ENCODE peak calls at places on chromosomes 4 and X, in seven cellular contexts. B is K562, R is GM12878, S is SK-N-SH, Y is HCT116, H is HepG2, G is H1. N is an unnamed sample.

GRCh38 chr4:151730003-151730559 is 30.7 kb downstream of the GATB start:
- DNase-seq in B (peak), R (no peak), S (no peak), Y (peak), H (no peak), G (no peak), N (peak)

GRCh38 chr4:13344216-13344615 is 139.9 kb downstream of the RAB28 start:
- DNase-seq in B (peak), R (no peak), S (no peak), Y (no peak), H (no peak), G (no peak), N (no peak)

GRCh38 chr4:175470141-175470540 is 341.9 kb downstream of the GPM6A start:
- DNase-seq in B (no peak), R (no peak), S (no peak), Y (no peak), H (no peak), G (no peak), N (no peak)

GRCh38 chrX:97189668-97190067 is 306.0 kb downstream of the RPA4 start:
- DNase-seq in B (no peak), R (no peak), S (no peak), Y (no peak), H (no peak), G (no peak), N (peak)

GRCh38 chr4:69038582-69038981 is 57.7 kb upstream of the UGT2B7 start:
- DNase-seq in B (no peak), R (no peak), S (no peak), Y (peak), H (no peak), G (no peak), N (no peak)

GRCh38 chr4:185589067-185589844 is 53.9 kb upstream of the PDLIM3 start:
- DNase-seq in B (no peak), R (no peak), S (no peak), Y (peak), H (no peak), G (no peak), N (no peak)

GRCh38 chrX:31702208-31702607 is 630.4 kb upstream of the FTHL17 start:
- DNase-seq in B (no peak), R (no peak), S (no peak), Y (no peak), H (no peak), G (no peak), N (no peak)

GRCh38 chr4:113290666-113291065 is 241.2 kb downstream of the ANK2 start:
- DNase-seq in B (no peak), R (no peak), S (no peak), Y (no peak), H (no peak), G (no peak), N (peak)

GRCh38 chr4:185134176-185134869 is 8.7 kb upstream of the SLC25A4 start:
- DNase-seq in B (peak), R (no peak), S (peak), Y (peak), H (peak), G (no peak), N (peak)

GRCh38 chr4:82621212-82621611 is 59.4 kb upstream of the TMEM150C start:
- DNase-seq in B (no peak), R (no peak), S (no peak), Y (no peak), H (no peak), G (no peak), N (no peak)

GRCh38 chrX:10579753-10580060 is 40.7 kb downstream of the MID1 start:
- DNase-seq in B (no peak), R (no peak), S (no peak), Y (peak), H (no peak), G (no peak), N (no peak)

GRCh38 chr4:38514465-38515146 is 149.4 kb upstream of the KLF3 start:
- DNase-seq in B (no peak), R (no peak), S (no peak), Y (no peak), H (no peak), G (no peak), N (no peak)

GRCh38 chrX:40213092-40213491 is 115.3 kb upstream of the BCOR start:
- DNase-seq in B (no peak), R (no peak), S (no peak), Y (no peak), H (no peak), G (no peak), N (no peak)

GRCh38 chrX:153939573-153939972 is 4.7 kb upstream of the NAA10 start:
- DNase-seq in B (no peak), R (no peak), S (no peak), Y (no peak), H (no peak), G (no peak), N (no peak)
- TF ChIP-seq JUND in B (no peak), R (no peak), S (no peak), Y (no peak), H (no peak), G (no peak), N (no peak)

GRCh38 chrX:43566170-43566569 is 89.9 kb upstream of the MAOA start:
- DNase-seq in B (no peak), R (no peak), S (no peak), Y (no peak), H (no peak), G (no peak), N (no peak)

GRCh38 chrX:43559643-43560042 is 96.5 kb upstream of the MAOA start:
- DNase-seq in B (peak), R (no peak), S (peak), Y (peak), H (peak), G (peak), N (peak)

GRCh38 chrX:43564953-43565352 is 91.1 kb upstream of the MAOA start:
- DNase-seq in B (no peak), R (no peak), S (no peak), Y (no peak), H (no peak), G (no peak), N (no peak)

GRCh38 chrX:43560247-43560946 is 95.7 kb upstream of the MAOA start:
- DNase-seq in B (no peak), R (no peak), S (no peak), Y (no peak), H (no peak), G (no peak), N (no peak)

DNA sequence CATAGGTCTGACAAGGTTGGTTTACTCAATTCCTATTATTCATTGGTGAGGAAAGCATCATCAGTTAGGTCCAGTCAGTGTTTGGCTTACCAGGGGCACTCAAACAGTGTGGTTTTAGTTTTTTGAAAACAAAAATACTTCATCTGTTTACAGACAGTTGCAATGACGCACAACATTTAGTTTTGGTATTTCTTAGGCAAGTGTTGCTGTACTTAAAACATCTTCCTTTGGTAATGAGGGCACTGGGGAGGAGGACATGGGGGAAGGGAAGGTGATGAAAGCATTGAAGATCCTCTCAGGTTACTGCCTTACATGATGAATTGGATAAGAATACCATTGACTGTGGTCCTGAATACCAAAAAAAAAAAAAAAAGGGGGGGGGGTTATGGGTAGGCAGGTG is 93.7 kb upstream of the MAOA start:
- DNase-seq in B (no peak), R (no peak), S (no peak), Y (no peak), H (no peak), G (no peak), N (no peak)
- TF ChIP-seq JUND in B (no peak), R (no peak), S (no peak), Y (no peak), H (no peak), G (no peak), N (no peak)

DNA sequence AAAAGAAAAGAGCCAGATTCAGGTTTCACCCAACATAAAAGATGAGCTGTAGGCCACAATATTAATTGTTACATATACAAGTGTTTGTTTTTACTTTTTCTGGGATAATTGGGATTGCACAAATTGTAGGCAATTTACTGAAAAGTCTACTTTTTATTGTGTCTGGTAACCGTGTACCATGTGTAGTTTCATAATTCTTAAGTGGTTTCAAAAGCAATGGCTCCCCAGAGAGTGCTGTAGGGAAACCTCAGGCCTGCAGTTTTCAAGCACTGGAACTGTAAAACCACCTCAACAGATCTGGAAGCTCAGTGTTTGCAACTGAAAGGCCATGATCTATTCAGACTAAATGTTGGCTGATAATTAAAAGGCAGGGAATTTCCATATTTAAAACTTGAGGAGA is 53.9 kb upstream of the MMAA start:
- DNase-seq in B (no peak), R (no peak), S (no peak), Y (no peak), H (no peak), G (no peak), N (no peak)
- TF ChIP-seq JUND in B (no peak), R (no peak), S (no peak), Y (no peak), H (no peak), G (no peak), N (no peak)

GRCh38 chr4:139619644-139620043 is 46.0 kb upstream of the MGST2 start:
- DNase-seq in B (peak), R (no peak), S (no peak), Y (no peak), H (peak), G (no peak), N (no peak)
- TF ChIP-seq JUND in B (no peak), R (no peak), S (no peak), Y (no peak), H (no peak), G (no peak), N (no peak)